ENCODE peak calls at places on chromosomes 13 and 19, in eight cellular contexts. U, D, F, A, R, X, H and S are unnamed samples.

GRCh38 chr13:41458187-41458938 is 1.0 kb downstream of the RGCC start:
- DNase-seq in A (no peak), D (no peak), X (peak; percentile 56), U (peak; percentile 53), H (peak; percentile 36), R (peak; percentile 67), F (peak; percentile 63), S (no peak)

GRCh38 chr13:25701304-25701703 is 329.5 kb downstream of the ATP8A2 start:
- DNase-seq in A (no peak), R (no peak), H (no peak), U (no peak), X (no peak), F (no peak), D (no peak), S (no peak)

GRCh38 chr13:99626461-99627082 is 125.3 kb downstream of the TM9SF2 start:
- DNase-seq in R (no peak), A (no peak), U (no peak), D (no peak), F (no peak), H (no peak), X (no peak), S (peak; percentile 12)

GRCh38 chr19:41706741-41707501 is 1.5 kb upstream of the CEACAM5 start:
- DNase-seq in R (no peak), H (peak; percentile 87), U (peak; percentile 79), F (peak; percentile 73), X (peak; percentile 79), A (peak; percentile 91), D (no peak), S (no peak)

GRCh38 chr19:17778621-17779280 is 16.2 kb upstream of the B3GNT3 start:
- DNase-seq in F (no peak), H (no peak), D (no peak), A (no peak), U (no peak), X (no peak), R (no peak), S (no peak)

GRCh38 chr13:46295531-46296464 is 84.1 kb downstream of the LRRC63 start:
- DNase-seq in X (no peak), H (peak; percentile 34), D (no peak), F (no peak), U (peak; percentile 34), R (no peak), A (no peak), S (peak; percentile 46)

GRCh38 chr19:41530761-41531301 is 45.1 kb upstream of the CEACAM21 start:
- DNase-seq in F (no peak), U (no peak), R (no peak), D (no peak), H (no peak), A (no peak), X (no peak), S (peak; percentile 49)

GRCh38 chr13:102724923-102725322 is 30.1 kb upstream of the METTL21C start:
- DNase-seq in F (no peak), A (peak; percentile 42), D (no peak), U (no peak), R (no peak), H (no peak), X (peak; percentile 29), S (no peak)

GRCh38 chr13:33079960-33080359 is 63.7 kb downstream of the KL start:
- DNase-seq in H (no peak), F (no peak), U (no peak), X (no peak), D (no peak), R (no peak), A (no peak), S (no peak)

GRCh38 chr19:41895745-41896580 is 13.0 kb downstream of the ARHGEF1 start:
- DNase-seq in F (no peak), H (no peak), R (no peak), D (no peak), U (no peak), A (peak; percentile 79), X (no peak), S (no peak)

GRCh38 chr19:17052439-17052838 is 22.8 kb downstream of the HAUS8 start:
- DNase-seq in X (peak; percentile 62), U (peak; percentile 32), D (no peak), A (peak; percentile 42), H (peak; percentile 64), R (no peak), F (peak; percentile 67), S (no peak)

GRCh38 chr19:33175156-33175782 is 18.9 kb upstream of the LRP3 start:
- DNase-seq in H (no peak), D (no peak), X (no peak), F (no peak), R (no peak), A (no peak), U (no peak), S (no peak)

GRCh38 chr13:19681517-19681916 is 48.1 kb downstream of the MPHOSPH8 start:
- DNase-seq in X (no peak), D (no peak), R (no peak), U (no peak), F (no peak), H (no peak), A (no peak), S (no peak)

GRCh38 chr13:37306778-37307544 is 201.5 kb upstream of the CSNK1A1L start:
- DNase-seq in R (no peak), U (no peak), A (no peak), F (no peak), X (no peak), D (no peak), H (no peak), S (no peak)

GRCh38 chr13:106507560-106508274 is 27.7 kb downstream of the EFNB2 start:
- DNase-seq in A (peak; percentile 25), F (no peak), X (no peak), D (no peak), H (no peak), R (no peak), U (no peak), S (no peak)

GRCh38 chr19:44808463-44809371 is at the start of gene BCAM:
- DNase-seq in U (peak; percentile 82), D (peak; percentile 89), F (peak; percentile 87), R (peak; percentile 91), X (peak; percentile 97), H (peak; percentile 70), A (peak; percentile 53), S (peak; percentile 55)

GRCh38 chr13:90738881-90739280 is 608.6 kb upstream of the MIR17HG start:
- DNase-seq in A (no peak), U (no peak), F (no peak), R (no peak), H (no peak), X (no peak), D (no peak), S (no peak)

GRCh38 chr19:29489182-29489951 is 36.4 kb upstream of the VSTM2B start:
- DNase-seq in H (no peak), D (no peak), X (no peak), R (peak; percentile 28), F (no peak), A (no peak), U (no peak), S (no peak)

GRCh38 chr19:44900328-44901244 is 5.0 kb upstream of the APOE start:
- DNase-seq in H (no peak), X (no peak), R (no peak), D (peak; percentile 17), U (no peak), A (no peak), F (no peak), S (no peak)

GRCh38 chr19:39430675-39431593 is 4.8 kb downstream of the RPS16 start:
- DNase-seq in U (no peak), A (peak; percentile 100), H (peak; percentile 59), F (peak; percentile 60), X (no peak), D (no peak), R (no peak), S (no peak)
- H3K27ac ChIP-seq in U (peak overlapping the region; percentile 94), A (peak overlapping the region; percentile 90), H (peak overlapping the region; percentile 49), F (peak overlapping the region; percentile 50), X (peak overlapping the region; percentile 12), D (no peak overlapping the region), R (peak overlapping the region; percentile 86), S (no peak overlapping the region)

DNA sequence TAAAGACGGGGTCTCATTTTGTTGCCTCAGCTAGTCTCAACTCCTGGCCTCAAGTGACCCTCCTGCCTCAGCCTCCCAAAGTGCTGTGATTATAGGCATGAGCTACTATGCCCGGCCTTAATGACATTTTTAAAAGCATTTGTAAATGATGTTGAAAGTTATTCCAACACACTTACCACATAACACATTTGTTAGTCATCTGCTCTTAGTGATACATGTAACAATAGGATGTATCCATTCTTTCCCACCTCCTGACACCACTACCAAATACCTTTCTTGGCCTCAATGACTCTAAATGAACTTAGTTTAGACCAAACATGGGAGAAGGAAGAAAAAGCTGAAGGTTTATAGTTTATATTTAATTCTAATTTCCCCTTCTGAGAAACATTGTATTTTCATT is 59.8 kb upstream of the MEDAG start:
- DNase-seq in U (no peak), R (no peak), H (no peak), A (no peak), X (no peak), D (no peak), F (no peak), S (no peak)
- TF ChIP-seq EP300 in U (no peak), R (no peak), H (no peak), A (no peak), X (no peak), D (no peak), F (no peak), S (no peak)

GRCh38 chr13:44051923-44052322 is 172.2 kb downstream of the LACC1 start:
- DNase-seq in D (no peak), H (no peak), U (no peak), R (no peak), F (no peak), X (no peak), A (peak; percentile 59), S (no peak)
- H3K27ac ChIP-seq in D (no peak overlapping the region), H (peak overlapping the region; percentile 59), U (peak overlapping the region; percentile 48), R (no peak overlapping the region), F (no peak overlapping the region), X (no peak overlapping the region), A (peak overlapping the region; percentile 69), S (no peak overlapping the region)

GRCh38 chr19:2613507-2614295 is 88.8 kb downstream of the GNG7 start:
- DNase-seq in F (peak; percentile 83), X (peak; percentile 78), R (peak; percentile 73), H (peak; percentile 50), D (no peak), A (peak; percentile 41), U (peak; percentile 60), S (no peak)
- TF ChIP-seq EP300 in F (no peak), X (no peak), R (no peak), H (no peak), D (no peak), A (no peak), U (no peak), S (no peak)

DNA sequence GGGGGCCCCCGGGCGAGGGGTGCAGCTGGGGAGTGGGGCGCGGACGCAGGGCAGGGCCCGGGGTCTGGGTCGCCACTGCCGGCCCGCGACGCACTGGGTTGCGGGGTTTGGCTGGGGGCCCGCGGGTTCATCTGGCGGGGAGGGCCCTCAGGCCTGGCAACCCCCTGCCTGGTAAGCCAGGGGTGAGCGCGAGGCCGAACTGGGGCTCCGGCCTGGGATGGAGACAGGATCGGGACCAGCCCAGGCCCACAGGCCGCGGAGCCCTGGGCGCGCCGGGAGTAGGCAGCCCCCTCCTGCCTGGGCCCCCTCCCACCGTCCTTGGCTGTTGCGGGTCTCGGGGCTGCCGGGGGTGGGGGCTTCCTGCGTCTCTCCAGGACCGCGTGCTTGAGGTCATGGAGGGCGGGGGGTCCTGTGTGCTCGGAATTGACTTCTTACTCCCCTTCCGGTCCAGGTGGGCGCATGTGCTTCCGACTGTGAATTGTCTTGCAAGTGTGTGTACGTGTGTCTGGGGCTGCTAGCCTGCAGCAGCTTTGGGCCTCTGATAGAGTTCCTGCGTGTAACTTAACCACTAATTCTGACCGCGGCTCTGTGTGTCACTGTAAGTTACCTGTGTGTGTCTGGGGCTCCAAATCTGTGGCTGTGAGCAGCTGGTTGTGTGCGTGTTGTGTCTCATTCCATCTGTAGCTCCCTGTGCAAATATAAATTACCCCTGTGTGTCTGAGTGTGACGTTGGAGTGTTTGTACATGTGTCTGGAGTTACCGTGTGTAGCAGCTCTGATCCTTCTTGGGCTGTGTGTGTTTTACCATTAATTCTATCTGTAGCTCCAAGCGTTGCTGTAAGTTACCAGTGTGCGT is 751 bp downstream of the GRAMD1A start:
- DNase-seq in A (peak; percentile 79), F (no peak), D (peak; percentile 72), H (peak; percentile 53), R (no peak), U (no peak), X (peak; percentile 53), S (no peak)
- H3K27ac ChIP-seq in A (peak overlapping the region; percentile 94), F (peak overlapping the region; percentile 75), D (peak overlapping the region; percentile 99), H (peak overlapping the region; percentile 95), R (peak overlapping the region; percentile 100), U (peak overlapping the region; percentile 98), X (peak overlapping the region; percentile 75), S (peak overlapping the region; percentile 98)